ENCODE peak calls at places on chromosome 12, in seven cellular contexts. L is testis, Z is HCT116, Y is heart left ventricle, A is ovary, I is suprapubic skin, W is A549. N is an unnamed sample.

GRCh38 chr12:100793182-100793581 is 1.4 kb upstream of the ANO4 start:
- DNase-seq in L (no peak), Z (peak), Y (no peak), A (no peak), I (no peak), W (no peak), N (no peak)

GRCh38 chr12:25811656-25812126 is 146.8 kb upstream of the RASSF8 start:
- DNase-seq in L (no peak), Z (peak), Y (no peak), A (no peak), I (no peak), W (peak), N (no peak)

GRCh38 chr12:130017571-130018449 is 114.0 kb upstream of the TMEM132D start:
- DNase-seq in L (peak), Z (no peak), Y (no peak), A (no peak), I (no peak), W (no peak), N (no peak)

GRCh38 chr12:104611671-104612070 is 154.9 kb downstream of the CHST11 start:
- DNase-seq in L (no peak), Z (no peak), Y (no peak), A (no peak), I (no peak), W (no peak), N (no peak)

GRCh38 chr12:19220861-19221466 is 91.4 kb downstream of the PLEKHA5 start:
- DNase-seq in L (no peak), Z (no peak), Y (no peak), A (no peak), I (no peak), W (no peak), N (no peak)

GRCh38 chr12:125519026-125519651 is 453.9 kb downstream of the AACS start:
- DNase-seq in L (no peak), Z (no peak), Y (no peak), A (no peak), I (no peak), W (no peak), N (peak)

GRCh38 chr12:176321-177181 is 37.4 kb downstream of the SLC6A12 start:
- DNase-seq in L (peak), Z (no peak), Y (peak), A (no peak), I (no peak), W (peak), N (peak)

GRCh38 chr12:52975820-52976573 is 27.1 kb downstream of the KRT18 start:
- DNase-seq in L (no peak), Z (peak), Y (peak), A (no peak), I (no peak), W (peak), N (no peak)

GRCh38 chr12:89571481-89572190 is 45.8 kb upstream of the POC1B start:
- DNase-seq in L (no peak), Z (no peak), Y (no peak), A (no peak), I (no peak), W (no peak), N (no peak)

GRCh38 chr12:48965447-48965846 is 6.1 kb downstream of the WNT10B start:
- DNase-seq in L (no peak), Z (no peak), Y (no peak), A (no peak), I (no peak), W (no peak), N (no peak)

GRCh38 chr12:26431211-26431610 is 235.8 kb downstream of the SSPN start:
- DNase-seq in L (no peak), Z (no peak), Y (no peak), A (no peak), I (no peak), W (no peak), N (no peak)

GRCh38 chr12:86256169-86256568 is at the start of gene MGAT4C:
- DNase-seq in L (no peak), Z (no peak), Y (no peak), A (no peak), I (no peak), W (no peak), N (no peak)

GRCh38 chr12:64714551-64714968 is 44.6 kb downstream of the GNS start:
- DNase-seq in L (no peak), Z (no peak), Y (no peak), A (no peak), I (no peak), W (no peak), N (no peak)

GRCh38 chr12:10304161-10304574 is 3.5 kb upstream of the KLRD1 start:
- DNase-seq in L (no peak), Z (no peak), Y (no peak), A (no peak), I (no peak), W (no peak), N (no peak)

GRCh38 chr12:33588082-33588712 is 148.6 kb upstream of the SYT10 start:
- DNase-seq in L (no peak), Z (no peak), Y (no peak), A (no peak), I (no peak), W (peak), N (no peak)

GRCh38 chr12:106657499-106657898 is 74.7 kb downstream of the RFX4 start:
- DNase-seq in L (no peak), Z (no peak), Y (no peak), A (no peak), I (no peak), W (no peak), N (no peak)

GRCh38 chr12:20646239-20646827 is 48.8 kb upstream of the SLCO1C1 start:
- DNase-seq in L (no peak), Z (peak), Y (no peak), A (no peak), I (no peak), W (peak), N (no peak)

GRCh38 chr12:105986779-105987686 is 151.7 kb downstream of the NUAK1 start:
- DNase-seq in L (peak), Z (no peak), Y (no peak), A (no peak), I (no peak), W (no peak), N (peak)

GRCh38 chr12:18281941-18282340 is 20.6 kb downstream of the PIK3C2G start:
- DNase-seq in L (no peak), Z (no peak), Y (no peak), A (no peak), I (no peak), W (no peak), N (no peak)

GRCh38 chr12:82555699-82556098 is 131.0 kb upstream of the TMTC2 start:
- DNase-seq in L (no peak), Z (no peak), Y (no peak), A (no peak), I (no peak), W (no peak), N (no peak)

GRCh38 chr12:101891462-101891971 is 14.1 kb downstream of the DRAM1 start:
- DNase-seq in L (peak), Z (no peak), Y (no peak), A (no peak), I (no peak), W (peak), N (no peak)

DNA sequence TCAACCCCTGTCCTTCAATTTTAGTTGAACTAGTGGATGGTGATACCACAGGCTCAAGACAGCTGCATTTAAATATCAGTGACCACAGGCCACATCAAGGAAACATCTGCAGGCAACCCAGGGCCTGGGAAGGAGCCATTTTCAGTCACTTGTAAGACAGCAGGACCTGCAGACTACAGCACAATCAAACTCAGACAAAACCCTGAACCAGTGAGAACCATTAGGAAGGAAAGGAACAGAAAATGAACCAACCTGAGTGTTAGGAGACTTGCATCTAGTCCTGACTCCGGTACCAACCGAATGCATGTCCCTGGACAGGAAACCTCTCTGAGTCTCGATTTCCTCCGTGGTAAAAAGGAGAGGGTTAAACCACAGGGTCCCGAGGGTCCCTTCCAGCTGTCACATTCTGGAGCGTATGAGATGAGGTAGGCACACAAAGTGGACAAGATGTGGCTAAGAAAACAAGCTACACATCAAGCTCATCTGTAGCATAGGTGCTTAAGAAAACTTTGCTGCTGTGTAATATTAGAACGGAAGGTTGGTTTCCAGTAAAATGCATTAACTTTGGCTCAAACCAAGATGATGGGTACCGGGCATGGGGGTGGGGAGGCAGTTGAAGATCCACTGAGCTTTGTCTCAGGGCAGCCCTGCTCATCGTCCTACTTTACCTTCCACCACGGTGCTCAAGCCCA is 1.6 kb upstream of the CDKN1B start:
- DNase-seq in L (no peak), Z (no peak), Y (no peak), A (no peak), I (no peak), W (peak), N (no peak)
- TF ChIP-seq POLR2A in L (no peak), Z (no peak), Y (no peak), A (no peak), I (no peak), W (no peak), N (no peak)

GRCh38 chr12:121277367-121277744 is 19.2 kb downstream of the CAMKK2 start:
- DNase-seq in L (no peak), Z (no peak), Y (no peak), A (no peak), I (no peak), W (no peak), N (no peak)
- H3K27ac ChIP-seq in L (no peak), Z (no peak), Y (no peak), A (no peak), I (peak), W (no peak), N (no peak)

GRCh38 chr12:50102648-50103309 is 1.0 kb upstream of the GPD1 start:
- DNase-seq in L (no peak), Z (no peak), Y (no peak), A (no peak), I (no peak), W (no peak), N (no peak)
- TF ChIP-seq POLR2A in L (no peak), Z (no peak), Y (no peak), A (no peak), I (no peak), W (no peak), N (no peak)

DNA sequence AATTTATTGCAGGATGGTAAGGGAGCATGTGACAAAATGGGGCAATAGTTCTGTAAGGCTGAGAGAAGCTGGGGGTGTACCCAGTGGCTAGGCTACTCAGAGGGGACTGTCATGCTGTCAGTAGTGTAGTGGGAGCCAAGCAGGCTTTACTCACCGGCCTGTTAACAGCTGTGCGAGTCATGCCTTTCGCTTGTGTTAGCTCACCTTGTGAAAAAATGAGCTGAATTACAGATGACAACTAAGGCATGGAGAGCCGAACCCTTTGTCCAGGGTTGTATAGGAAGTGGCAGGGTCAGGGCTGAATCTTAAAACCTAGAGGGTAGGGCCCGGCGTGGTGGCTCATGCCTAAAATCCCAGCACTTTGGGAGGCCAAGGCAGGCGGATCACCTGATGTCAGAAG is 37.9 kb downstream of the SH2B3 start:
- DNase-seq in L (no peak), Z (no peak), Y (no peak), A (no peak), I (peak), W (no peak), N (peak)
- H3K27ac ChIP-seq in L (no peak), Z (no peak), Y (peak), A (no peak), I (peak), W (no peak), N (peak)

GRCh38 chr12:56230449-56231183 is 765 bp downstream of the SLC39A5 start:
- DNase-seq in L (no peak), Z (no peak), Y (no peak), A (no peak), I (no peak), W (no peak), N (peak)

GRCh38 chr12:56234746-56235436 is 5.0 kb downstream of the SLC39A5 start:
- DNase-seq in L (no peak), Z (no peak), Y (no peak), A (no peak), I (no peak), W (no peak), N (peak)

GRCh38 chr12:56229082-56229481 is 769 bp upstream of the SLC39A5 start:
- DNase-seq in L (no peak), Z (no peak), Y (no peak), A (no peak), I (no peak), W (no peak), N (no peak)

GRCh38 chr12:56231184-56231582 is 1.3 kb downstream of the SLC39A5 start:
- DNase-seq in L (no peak), Z (no peak), Y (no peak), A (no peak), I (no peak), W (no peak), N (peak)

GRCh38 chr12:56229819-56230448 is at the start of gene SLC39A5:
- DNase-seq in L (no peak), Z (no peak), Y (no peak), A (no peak), I (no peak), W (no peak), N (no peak)
- TF ChIP-seq POLR2A in L (no peak), Z (no peak), Y (no peak), A (no peak), I (no peak), W (no peak), N (no peak)

GRCh38 chr12:112163471-112164325 is 38.3 kb downstream of the TRAFD1 start:
- DNase-seq in L (no peak), Z (no peak), Y (no peak), A (no peak), I (peak), W (no peak), N (no peak)

GRCh38 chr12:112163056-112163455 is 37.7 kb downstream of the TRAFD1 start:
- DNase-seq in L (no peak), Z (no peak), Y (no peak), A (no peak), I (no peak), W (no peak), N (no peak)

GRCh38 chr12:112162261-112162790 is 37.0 kb downstream of the TRAFD1 start:
- DNase-seq in L (no peak), Z (no peak), Y (no peak), A (no peak), I (peak), W (no peak), N (no peak)

GRCh38 chr12:112160611-112161010 is 35.3 kb downstream of the TRAFD1 start:
- DNase-seq in L (no peak), Z (no peak), Y (no peak), A (no peak), I (no peak), W (no peak), N (no peak)

GRCh38 chr12:112161711-112162110 is 36.4 kb downstream of the TRAFD1 start:
- DNase-seq in L (no peak), Z (no peak), Y (no peak), A (no peak), I (no peak), W (no peak), N (no peak)
- H3K27ac ChIP-seq in L (no peak), Z (no peak), Y (no peak), A (no peak), I (no peak), W (no peak), N (no peak)

DNA sequence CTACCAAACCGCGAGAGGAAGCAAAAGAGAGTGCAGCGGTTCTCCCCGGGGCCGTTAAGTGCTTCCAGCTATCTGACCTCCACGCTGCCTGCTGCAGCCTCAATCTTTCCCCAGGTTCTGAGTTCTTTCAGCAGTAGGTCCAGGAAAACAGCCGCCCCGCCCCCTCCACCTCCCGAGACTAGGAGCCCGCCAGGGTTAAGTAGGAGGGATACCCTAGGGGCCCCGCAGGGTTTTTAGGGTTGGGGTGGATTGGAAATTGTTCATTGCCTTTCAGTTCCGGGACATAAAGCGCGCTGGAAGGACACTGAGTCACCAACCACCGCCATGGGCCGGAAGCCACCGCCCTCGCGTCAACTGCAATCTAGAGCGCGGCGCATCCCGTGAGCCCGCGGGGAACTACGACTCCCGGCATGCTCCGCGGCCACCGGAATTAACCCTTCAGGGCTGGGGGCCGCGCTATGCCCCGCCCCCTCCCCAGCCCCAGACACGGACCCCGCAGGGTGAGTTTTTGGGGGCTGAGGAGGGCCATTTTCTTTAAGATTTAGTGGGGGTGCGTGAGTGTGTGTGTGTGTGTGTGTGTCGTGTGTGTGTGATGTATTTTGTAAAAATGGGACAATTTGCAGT is at the start of gene MYL6B:
- DNase-seq in L (peak), Z (peak), Y (peak), A (peak), I (peak), W (peak), N (peak)
- TF ChIP-seq POLR2A in L (no peak), Z (no peak), Y (no peak), A (no peak), I (no peak), W (peak), N (peak)